ENCODE peak calls at places on chromosomes 12 and 14, in ten cellular contexts. F, Q, K, G, S, J, R, A, W and B are unnamed samples.

GRCh38 chr12:10136637-10137205 is 6.7 kb upstream of the CLEC7A start:
- DNase-seq in F (peak), Q (no peak), K (no peak), G (no peak), S (peak), J (no peak), R (no peak), A (no peak), W (no peak), B (no peak)

GRCh38 chr14:23245282-23245681 is 7.5 kb downstream of the RNF212B start:
- DNase-seq in F (no peak), Q (no peak), K (no peak), G (no peak), S (no peak), J (no peak), R (no peak), A (no peak), W (no peak), B (no peak)

GRCh38 chr12:13175499-13175898 is 21.0 kb upstream of the EMP1 start:
- DNase-seq in F (no peak), Q (no peak), K (no peak), G (no peak), S (peak), J (no peak), R (peak), A (no peak), W (no peak), B (no peak)

GRCh38 chr12:6234214-6234613 is 34.0 kb downstream of the CD9 start:
- DNase-seq in F (no peak), Q (no peak), K (no peak), G (no peak), S (no peak), J (no peak), R (peak), A (no peak), W (no peak), B (no peak)

GRCh38 chr14:75578786-75579781 is 664 bp downstream of the FLVCR2 start:
- DNase-seq in F (no peak), Q (peak), K (no peak), G (no peak), S (no peak), J (no peak), R (peak), A (peak), W (peak), B (peak)

GRCh38 chr14:67446371-67447032 is 34.5 kb upstream of the PLEK2 start:
- DNase-seq in F (peak), Q (no peak), K (no peak), G (peak), S (no peak), J (no peak), R (no peak), A (no peak), W (no peak), B (no peak)

GRCh38 chr14:105890474-105891220 is 364.3 kb downstream of the TMEM121 start:
- DNase-seq in F (no peak), Q (no peak), K (peak), G (no peak), S (no peak), J (no peak), R (no peak), A (no peak), W (peak), B (no peak)

GRCh38 chr12:8742501-8742900 is 44.7 kb downstream of the RIMKLB start:
- DNase-seq in F (no peak), Q (no peak), K (no peak), G (no peak), S (no peak), J (no peak), R (peak), A (no peak), W (no peak), B (no peak)

GRCh38 chr14:59455411-59455810 is 9.8 kb downstream of the GPR135 start:
- DNase-seq in F (no peak), Q (no peak), K (no peak), G (no peak), S (no peak), J (no peak), R (peak), A (no peak), W (no peak), B (no peak)

GRCh38 chr14:31059152-31059924 is 33.2 kb upstream of the STRN3 start:
- DNase-seq in F (peak), Q (no peak), K (no peak), G (no peak), S (peak), J (no peak), R (peak), A (no peak), W (peak), B (no peak)

GRCh38 chr14:82796081-82796480 is 1262.4 kb upstream of the SEL1L start:
- DNase-seq in F (no peak), Q (no peak), K (no peak), G (no peak), S (no peak), J (no peak), R (no peak), A (no peak), W (no peak), B (no peak)

GRCh38 chr12:111413442-111414086 is 7.8 kb downstream of the SH2B3 start:
- DNase-seq in F (no peak), Q (no peak), K (no peak), G (no peak), S (no peak), J (no peak), R (peak), A (peak), W (peak), B (no peak)

GRCh38 chr14:90454041-90455000 is 57.5 kb downstream of the CALM1 start:
- DNase-seq in F (peak), Q (no peak), K (peak), G (peak), S (peak), J (no peak), R (peak), A (peak), W (peak), B (peak)

GRCh38 chr14:98183556-98183955 is 1088.4 kb downstream of the BCL11B start:
- DNase-seq in F (no peak), Q (no peak), K (no peak), G (no peak), S (no peak), J (no peak), R (no peak), A (no peak), W (no peak), B (no peak)

GRCh38 chr12:12511895-12512674 is 50.6 kb downstream of the DUSP16 start:
- DNase-seq in F (no peak), Q (no peak), K (no peak), G (no peak), S (no peak), J (no peak), R (no peak), A (no peak), W (no peak), B (no peak)

GRCh38 chr12:6827982-6828670 is at the start of gene P3H3:
- DNase-seq in F (no peak), Q (no peak), K (peak), G (no peak), S (no peak), J (no peak), R (peak), A (peak), W (peak), B (peak)

GRCh38 chr14:36773558-36773957 is 111.9 kb downstream of the PAX9 start:
- DNase-seq in F (no peak), Q (no peak), K (no peak), G (no peak), S (no peak), J (no peak), R (no peak), A (no peak), W (no peak), B (no peak)

GRCh38 chr12:57340104-57340503 is 89.1 kb upstream of the STAC3 start:
- DNase-seq in F (no peak), Q (no peak), K (peak), G (peak), S (peak), J (no peak), R (peak), A (peak), W (peak), B (no peak)

GRCh38 chr12:26936559-26937442 is 980 bp downstream of the INTS13 start:
- DNase-seq in F (no peak), Q (peak), K (no peak), G (no peak), S (no peak), J (peak), R (no peak), A (no peak), W (no peak), B (no peak)

GRCh38 chr12:31017535-31017934 is 56.1 kb upstream of the DDX11 start:
- DNase-seq in F (no peak), Q (no peak), K (no peak), G (no peak), S (no peak), J (no peak), R (no peak), A (peak), W (no peak), B (no peak)

GRCh38 chr12:52200086-52200782 is 8.4 kb upstream of the KRT80 start:
- DNase-seq in F (no peak), Q (no peak), K (no peak), G (no peak), S (no peak), J (no peak), R (no peak), A (no peak), W (no peak), B (no peak)

GRCh38 chr12:80413462-80413861 is 30.6 kb upstream of the PTPRQ start:
- DNase-seq in F (no peak), Q (no peak), K (no peak), G (no peak), S (no peak), J (no peak), R (no peak), A (no peak), W (no peak), B (no peak)

GRCh38 chr12:47534695-47535094 is 171.1 kb downstream of the RPAP3 start:
- DNase-seq in F (no peak), Q (no peak), K (no peak), G (no peak), S (no peak), J (no peak), R (no peak), A (no peak), W (no peak), B (no peak)

GRCh38 chr12:106114084-106115068 is 24.4 kb downstream of the NUAK1 start:
- DNase-seq in F (no peak), Q (no peak), K (no peak), G (no peak), S (peak), J (no peak), R (no peak), A (no peak), W (no peak), B (no peak)